ENCODE peak calls at places on chromosomes 7 and 10, in seven cellular contexts. K is T-cell; U is NCI-H1417 treated with DMSO at 0.1 percent for 48 hours; P is stimulated activated CD4-positive, alpha-beta T cell treated with anti-CD3 and anti-CD28 coated beads, Interleukin-1b, Interleukin-23, amount 100 ng/mL, for 48 hours; I is naive thymus-derived CD8-positive, alpha-beta T cell; W is nucleus accumbens; N is posterior vena cava. G is an unnamed sample.

GRCh38 chr7:12757443-12757842 is 70.0 kb downstream of the ARL4A start:
- DNase-seq in K (no peak), U (no peak), P (no peak), I (no peak), W (no peak), N (no peak), G (peak)

GRCh38 chr10:80581469-80581835 is 43.8 kb downstream of the SH2D4B start:
- DNase-seq in K (no peak), U (no peak), P (no peak), I (no peak), W (no peak), N (no peak), G (no peak)

GRCh38 chr10:103709341-103709920 is 145.9 kb downstream of the SH3PXD2A start:
- DNase-seq in K (no peak), U (no peak), P (no peak), I (no peak), W (peak), N (no peak), G (peak)

GRCh38 chr10:97943294-97943693 is 87.1 kb downstream of the CRTAC1 start:
- DNase-seq in K (no peak), U (no peak), P (no peak), I (no peak), W (no peak), N (no peak), G (no peak)

GRCh38 chr10:3119796-3120459 is 52.6 kb downstream of the PFKP start:
- DNase-seq in K (no peak), U (no peak), P (no peak), I (no peak), W (no peak), N (no peak), G (peak)

GRCh38 chr7:102029616-102030015 is 212.2 kb downstream of the CUX1 start:
- DNase-seq in K (no peak), U (no peak), P (no peak), I (no peak), W (no peak), N (no peak), G (no peak)

GRCh38 chr7:86747698-86748097 is 104.0 kb downstream of the GRM3 start:
- DNase-seq in K (no peak), U (no peak), P (no peak), I (no peak), W (no peak), N (no peak), G (no peak)

GRCh38 chr7:118627467-118627866 is 403.0 kb downstream of the ANKRD7 start:
- DNase-seq in K (no peak), U (no peak), P (no peak), I (no peak), W (no peak), N (no peak), G (no peak)

GRCh38 chr10:1229116-1229515 is 172.9 kb downstream of the WDR37 start:
- DNase-seq in K (no peak), U (no peak), P (no peak), I (no peak), W (no peak), N (peak), G (no peak)

GRCh38 chr7:68689087-68689433 is 909.2 kb upstream of the AUTS2 start:
- DNase-seq in K (no peak), U (no peak), P (no peak), I (no peak), W (no peak), N (no peak), G (no peak)

GRCh38 chr10:3192856-3193635 is 20.5 kb upstream of the PITRM1 start:
- DNase-seq in K (no peak), U (no peak), P (peak), I (peak), W (peak), N (no peak), G (peak)